ENCODE peak calls at places on chromosomes 4 and X, in six cellular contexts. One of them, this sample, is unnamed.

GRCh38 chr4:143581331-143581961 is 67.9 kb downstream of the SMARCA5 start:
- DNase-seq in K562: no peak
- DNase-seq in HepG2: no peak
- DNase-seq in endothelial cell of umbilical vein: peak
- DNase-seq in A549: no peak
- DNase-seq in GM12878: no peak
- DNase-seq in this sample: no peak

GRCh38 chr4:24614881-24615280 is 30.5 kb upstream of the DHX15 start:
- DNase-seq in GM12878: no peak
- DNase-seq in endothelial cell of umbilical vein: no peak
- DNase-seq in K562: no peak
- DNase-seq in A549: no peak
- DNase-seq in HepG2: no peak
- DNase-seq in this sample: no peak

GRCh38 chr4:176579233-176579632 is 213.5 kb downstream of the VEGFC start:
- DNase-seq in K562: no peak
- DNase-seq in GM12878: no peak
- DNase-seq in HepG2: no peak
- DNase-seq in endothelial cell of umbilical vein: no peak
- DNase-seq in A549: peak
- DNase-seq in this sample: no peak

GRCh38 chrX:125398959-125399440 is 79.3 kb downstream of the TEX13C start:
- DNase-seq in HepG2: no peak
- DNase-seq in endothelial cell of umbilical vein: no peak
- DNase-seq in GM12878: no peak
- DNase-seq in K562: peak
- DNase-seq in A549: no peak
- DNase-seq in this sample: peak

GRCh38 chrX:154372612-154373022 is 1.8 kb downstream of the FLNA start:
- DNase-seq in A549: peak
- DNase-seq in HepG2: peak
- DNase-seq in K562: no peak
- DNase-seq in endothelial cell of umbilical vein: no peak
- DNase-seq in GM12878: peak
- DNase-seq in this sample: peak

GRCh38 chr4:37601527-37601926 is 84.6 kb downstream of the RELL1 start:
- DNase-seq in A549: peak
- DNase-seq in K562: no peak
- DNase-seq in HepG2: peak
- DNase-seq in endothelial cell of umbilical vein: peak
- DNase-seq in GM12878: no peak
- DNase-seq in this sample: peak

GRCh38 chrX:40922307-40922706 is 162.9 kb upstream of the USP9X start:
- DNase-seq in A549: peak
- DNase-seq in HepG2: peak
- DNase-seq in endothelial cell of umbilical vein: peak
- DNase-seq in K562: peak
- DNase-seq in GM12878: no peak
- DNase-seq in this sample: peak

GRCh38 chr4:181559637-181560036 is 683.6 kb upstream of the TENM3 start:
- DNase-seq in endothelial cell of umbilical vein: no peak
- DNase-seq in HepG2: no peak
- DNase-seq in A549: no peak
- DNase-seq in K562: no peak
- DNase-seq in GM12878: no peak
- DNase-seq in this sample: no peak

GRCh38 chr4:88908003-88908402 is 149.0 kb downstream of the FAM13A start:
- DNase-seq in K562: no peak
- DNase-seq in HepG2: no peak
- DNase-seq in A549: no peak
- DNase-seq in endothelial cell of umbilical vein: no peak
- DNase-seq in GM12878: no peak
- DNase-seq in this sample: no peak

GRCh38 chr4:125434136-125434535 is 119.4 kb downstream of the FAT4 start:
- DNase-seq in GM12878: no peak
- DNase-seq in HepG2: no peak
- DNase-seq in endothelial cell of umbilical vein: no peak
- DNase-seq in A549: no peak
- DNase-seq in K562: no peak
- DNase-seq in this sample: no peak

GRCh38 chrX:40030205-40030604 is 67.6 kb downstream of the BCOR start:
- DNase-seq in GM12878: no peak
- DNase-seq in K562: no peak
- DNase-seq in HepG2: no peak
- DNase-seq in endothelial cell of umbilical vein: no peak
- DNase-seq in A549: no peak
- DNase-seq in this sample: no peak

GRCh38 chr4:99088485-99089365 is at the start of gene ADH5:
- DNase-seq in endothelial cell of umbilical vein: peak
- DNase-seq in GM12878: peak
- DNase-seq in A549: peak
- DNase-seq in HepG2: peak
- DNase-seq in K562: peak
- DNase-seq in this sample: peak

GRCh38 chr4:33658971-33659370 is 2585.3 kb downstream of the ARAP2 start:
- DNase-seq in A549: no peak
- DNase-seq in HepG2: no peak
- DNase-seq in K562: no peak
- DNase-seq in GM12878: no peak
- DNase-seq in endothelial cell of umbilical vein: no peak
- DNase-seq in this sample: no peak

DNA sequence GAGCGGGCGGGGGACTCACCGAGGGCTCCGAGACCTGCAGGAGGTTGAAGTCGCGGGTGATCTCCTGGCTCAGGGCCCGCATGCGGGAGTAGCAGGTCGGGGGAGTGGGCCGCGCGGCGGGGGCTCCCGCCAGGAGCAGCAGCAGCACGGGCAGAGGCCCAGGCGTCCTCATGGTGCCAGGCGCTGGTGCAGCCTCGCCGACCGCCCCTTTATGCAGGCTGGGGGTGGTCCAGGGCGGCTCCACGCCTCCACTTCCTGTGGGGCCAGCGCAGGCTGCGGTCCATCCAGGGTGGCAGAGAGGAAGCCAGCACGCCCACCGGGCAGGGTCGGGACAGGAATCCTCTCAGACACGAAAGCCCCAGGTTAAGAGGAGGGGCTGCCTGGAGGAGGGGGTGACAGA is at the start of gene CYTL1:
- DNase-seq in GM12878: no peak
- DNase-seq in K562: no peak
- DNase-seq in HepG2: no peak
- DNase-seq in endothelial cell of umbilical vein: peak
- DNase-seq in A549: no peak
- DNase-seq in this sample: peak
- TF ChIP-seq MYC in GM12878: no peak
- TF ChIP-seq MYC in K562: no peak
- TF ChIP-seq MYC in HepG2: no peak
- TF ChIP-seq MYC in endothelial cell of umbilical vein: no peak
- TF ChIP-seq MYC in A549: no peak
- TF ChIP-seq MYC in this sample: no peak

GRCh38 chr4:3643518-3644433 is 111.6 kb upstream of the LRPAP1 start:
- DNase-seq in A549: no peak
- DNase-seq in GM12878: no peak
- DNase-seq in endothelial cell of umbilical vein: no peak
- DNase-seq in K562: no peak
- DNase-seq in HepG2: no peak
- DNase-seq in this sample: no peak

GRCh38 chr4:3645711-3646221 is 113.5 kb upstream of the LRPAP1 start:
- DNase-seq in K562: no peak
- DNase-seq in endothelial cell of umbilical vein: no peak
- DNase-seq in A549: no peak
- DNase-seq in GM12878: no peak
- DNase-seq in HepG2: no peak
- DNase-seq in this sample: no peak

GRCh38 chr4:3646280-3646679 is 114.1 kb upstream of the LRPAP1 start:
- DNase-seq in endothelial cell of umbilical vein: no peak
- DNase-seq in GM12878: no peak
- DNase-seq in K562: no peak
- DNase-seq in A549: no peak
- DNase-seq in HepG2: no peak
- DNase-seq in this sample: no peak

GRCh38 chr4:3642806-3643517 is 110.7 kb upstream of the LRPAP1 start:
- DNase-seq in K562: no peak
- DNase-seq in GM12878: no peak
- DNase-seq in endothelial cell of umbilical vein: no peak
- DNase-seq in HepG2: no peak
- DNase-seq in A549: no peak
- DNase-seq in this sample: no peak

DNA sequence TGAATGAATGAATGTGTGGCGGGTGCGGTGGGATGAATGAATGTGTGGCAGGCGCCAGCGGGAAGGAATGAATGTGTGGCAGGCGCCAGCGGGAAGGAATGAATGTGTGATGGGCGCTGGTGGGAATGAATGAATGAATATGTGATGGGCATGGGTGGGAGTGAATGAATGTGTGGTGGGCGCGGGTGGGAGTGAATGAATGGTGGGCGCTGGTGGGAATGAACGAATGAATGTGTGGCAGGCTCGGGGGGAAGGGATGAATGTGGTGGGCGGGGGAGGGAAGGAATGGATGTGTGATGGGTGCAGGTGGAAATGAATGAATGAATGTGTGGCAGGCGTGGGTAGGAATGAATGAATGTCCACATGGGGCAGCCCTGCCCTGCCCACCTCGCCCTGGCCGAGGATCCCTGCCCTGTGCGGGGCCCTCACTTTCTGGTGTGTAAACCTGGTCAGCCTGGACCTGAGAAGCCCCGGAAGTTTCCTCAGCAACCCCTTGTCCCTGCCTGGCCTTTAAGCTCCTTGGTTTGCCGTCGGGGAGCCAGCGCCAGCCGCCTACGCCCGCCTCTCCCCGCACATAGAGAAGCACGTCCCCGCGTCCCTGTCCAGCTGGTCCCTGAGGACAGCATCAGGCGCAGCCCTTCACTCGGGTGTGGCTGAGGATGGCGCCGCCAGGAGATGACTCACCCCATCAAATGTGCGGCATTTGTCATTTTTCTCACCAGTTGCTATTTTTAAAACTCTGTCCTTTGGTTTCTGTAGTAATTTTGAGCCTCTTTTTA is 112.8 kb upstream of the LRPAP1 start:
- DNase-seq in K562: peak
- DNase-seq in A549: peak
- DNase-seq in HepG2: no peak
- DNase-seq in endothelial cell of umbilical vein: no peak
- DNase-seq in GM12878: no peak
- DNase-seq in this sample: peak
- TF ChIP-seq MYC in K562: no peak
- TF ChIP-seq MYC in A549: no peak
- TF ChIP-seq MYC in HepG2: no peak
- TF ChIP-seq MYC in endothelial cell of umbilical vein: no peak
- TF ChIP-seq MYC in GM12878: no peak
- TF ChIP-seq MYC in this sample: peak

GRCh38 chr4:22485751-22486150 is 30.1 kb downstream of the ADGRA3 start:
- DNase-seq in K562: no peak
- DNase-seq in HepG2: no peak
- DNase-seq in A549: no peak
- DNase-seq in endothelial cell of umbilical vein: no peak
- DNase-seq in GM12878: no peak
- DNase-seq in this sample: no peak

GRCh38 chr4:22483551-22483981 is 32.3 kb downstream of the ADGRA3 start:
- DNase-seq in HepG2: no peak
- DNase-seq in K562: no peak
- DNase-seq in endothelial cell of umbilical vein: no peak
- DNase-seq in A549: no peak
- DNase-seq in GM12878: peak
- DNase-seq in this sample: peak

GRCh38 chr4:22480928-22481327 is 34.9 kb downstream of the ADGRA3 start:
- DNase-seq in A549: no peak
- DNase-seq in GM12878: no peak
- DNase-seq in K562: no peak
- DNase-seq in endothelial cell of umbilical vein: no peak
- DNase-seq in HepG2: no peak
- DNase-seq in this sample: no peak

GRCh38 chr4:22486276-22486675 is 29.6 kb downstream of the ADGRA3 start:
- DNase-seq in HepG2: no peak
- DNase-seq in K562: no peak
- DNase-seq in GM12878: no peak
- DNase-seq in endothelial cell of umbilical vein: no peak
- DNase-seq in A549: no peak
- DNase-seq in this sample: no peak

DNA sequence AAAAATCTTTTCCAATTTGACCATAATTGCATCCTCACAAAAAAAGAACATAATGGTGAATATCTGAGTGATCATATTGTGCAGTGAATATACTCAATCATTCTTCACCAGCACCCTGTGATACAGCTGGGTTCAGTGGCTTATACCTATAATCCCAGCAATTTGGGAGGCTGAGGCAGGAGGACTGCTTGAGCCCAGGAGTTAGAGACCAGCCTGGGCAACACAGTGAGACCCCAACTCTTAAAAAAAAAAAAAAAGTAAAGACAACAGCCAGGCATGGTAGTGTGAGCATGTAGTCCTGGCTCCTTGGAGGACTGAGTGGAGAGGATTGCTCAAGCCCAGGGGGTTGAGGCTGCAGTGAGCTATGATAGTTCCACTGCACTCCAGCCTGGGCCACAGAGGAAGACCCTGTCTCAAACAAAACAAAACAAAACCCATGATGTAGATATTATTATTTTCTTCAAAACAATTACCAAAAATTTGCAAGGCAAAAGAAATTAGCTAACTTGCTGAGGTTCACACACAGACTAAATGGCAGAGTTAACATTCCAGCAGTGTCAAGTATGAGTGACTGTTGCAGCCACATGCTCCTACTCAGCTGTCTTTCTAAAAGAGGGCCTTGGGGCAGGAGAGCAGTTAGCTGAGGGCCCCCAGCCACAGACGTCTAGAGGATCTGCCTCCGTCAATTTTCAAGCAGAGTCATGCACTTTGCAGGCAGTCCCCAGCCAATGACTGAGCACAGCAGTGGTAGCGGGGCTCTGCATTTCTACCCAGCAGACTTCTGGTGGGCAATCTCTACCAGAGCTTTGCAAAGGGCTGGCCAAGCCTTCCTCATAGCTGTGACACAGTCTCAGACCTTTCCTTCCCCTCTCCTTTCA is 33.4 kb downstream of the ADGRA3 start:
- DNase-seq in GM12878: no peak
- DNase-seq in K562: no peak
- DNase-seq in endothelial cell of umbilical vein: no peak
- DNase-seq in A549: no peak
- DNase-seq in HepG2: no peak
- DNase-seq in this sample: no peak
- TF ChIP-seq MYC in GM12878: no peak
- TF ChIP-seq MYC in K562: no peak
- TF ChIP-seq MYC in endothelial cell of umbilical vein: no peak
- TF ChIP-seq MYC in A549: no peak
- TF ChIP-seq MYC in HepG2: no peak
- TF ChIP-seq MYC in this sample: no peak

GRCh38 chrX:93875621-93876282 is 201.7 kb downstream of the FAM133A start:
- DNase-seq in K562: no peak
- DNase-seq in HepG2: no peak
- DNase-seq in A549: no peak
- DNase-seq in GM12878: no peak
- DNase-seq in endothelial cell of umbilical vein: peak
- DNase-seq in this sample: no peak

DNA sequence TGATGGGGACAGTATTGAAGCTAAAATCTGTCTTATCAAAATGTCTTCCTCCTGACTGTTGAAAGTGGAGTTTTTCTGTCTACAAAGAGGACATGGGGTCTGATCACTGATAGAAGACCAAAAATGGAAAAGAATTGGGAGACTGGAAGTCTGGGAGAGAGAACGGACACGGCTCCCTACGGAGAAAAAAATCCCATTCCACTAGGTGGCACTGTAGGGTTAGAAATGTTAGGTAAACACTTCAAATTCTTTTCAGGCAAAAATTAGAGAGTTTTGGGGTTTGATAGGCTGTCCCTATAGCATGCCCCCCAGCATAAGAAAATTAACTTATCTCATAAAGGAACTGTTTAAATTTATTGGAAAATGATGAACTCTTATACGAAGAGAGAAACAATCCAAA is 200.5 kb downstream of the FAM133A start:
- DNase-seq in endothelial cell of umbilical vein: no peak
- DNase-seq in K562: peak
- DNase-seq in HepG2: peak
- DNase-seq in GM12878: no peak
- DNase-seq in A549: peak
- DNase-seq in this sample: peak
- TF ChIP-seq MYC in endothelial cell of umbilical vein: no peak
- TF ChIP-seq MYC in K562: no peak
- TF ChIP-seq MYC in HepG2: no peak
- TF ChIP-seq MYC in GM12878: no peak
- TF ChIP-seq MYC in A549: no peak
- TF ChIP-seq MYC in this sample: no peak